ENCODE peak calls at places on chromosome 6, in nine cellular contexts. N is omental fat pad; J is brain microvascular endothelial cell; R is CD4-positive, alpha-beta memory T cell; V is activated CD4-positive, CD25-positive, alpha-beta regulatory T cell; P is mesendoderm; Z is fibroblast of gingiva; Y is COR-L47; C is cerebellum. T is an unnamed sample.

GRCh38 chr6:159169193-159169555 is at the start of gene FNDC1:
- DNase-seq in C (no peak), N (peak; percentile 34), Z (no peak), R (peak; percentile 47), P (peak; percentile 51), Y (no peak), J (no peak), V (no peak), T (no peak)

GRCh38 chr6:108760158-108761050 is 87.8 kb upstream of the ARMC2 start:
- DNase-seq in R (no peak), J (peak; percentile 35), P (peak; percentile 38), V (no peak), N (no peak), Y (peak; percentile 9), Z (peak; percentile 77), C (no peak), T (peak; percentile 60)

GRCh38 chr6:43246301-43247114 is 3.2 kb downstream of the TTBK1 start:
- DNase-seq in V (no peak), R (no peak), P (peak; percentile 89), Z (no peak), Y (no peak), C (peak; percentile 78), J (no peak), N (no peak), T (no peak)

GRCh38 chr6:6649824-6650349 is 61.4 kb downstream of the LY86 start:
- DNase-seq in Y (no peak), V (no peak), C (peak; percentile 82), R (no peak), N (no peak), J (no peak), P (no peak), Z (no peak), T (no peak)

GRCh38 chr6:21598662-21599061 is 5.1 kb downstream of the SOX4 start:
- DNase-seq in N (no peak), Y (no peak), P (no peak), V (no peak), Z (no peak), C (no peak), J (no peak), R (no peak), T (no peak)

GRCh38 chr6:162123797-162124196 is 603.8 kb downstream of the PRKN start:
- DNase-seq in P (peak; percentile 67), N (no peak), J (no peak), R (no peak), Z (no peak), V (no peak), C (no peak), Y (no peak), T (no peak)

GRCh38 chr6:39341352-39341751 is 18.9 kb upstream of the KCNK16 start:
- DNase-seq in C (no peak), Z (no peak), Y (no peak), J (no peak), V (no peak), P (peak; percentile 40), N (no peak), R (no peak), T (no peak)

GRCh38 chr6:63058601-63059000 is 152.7 kb upstream of the FKBP1C start:
- DNase-seq in R (no peak), Z (no peak), P (peak; percentile 79), Y (no peak), J (no peak), N (no peak), C (no peak), V (no peak), T (no peak)

GRCh38 chr6:35491558-35492541 is 5.0 kb downstream of the TEAD3 start:
- DNase-seq in Y (no peak), P (no peak), N (no peak), J (no peak), R (no peak), Z (no peak), V (no peak), C (no peak), T (no peak)

GRCh38 chr6:112223070-112223861 is 31.1 kb downstream of the LAMA4 start:
- DNase-seq in R (no peak), Y (no peak), N (no peak), C (no peak), J (peak; percentile 59), P (no peak), V (no peak), Z (peak; percentile 96), T (peak; percentile 92)

T was measured in IMR-90.